ENCODE peak calls at places on chromosomes 11 and 22, in five cellular contexts. H, G, D, Q and T are unnamed samples.

GRCh38 chr11:131579932-131580387 is 209.5 kb downstream of the NTM start:
- DNase-seq in D (peak; percentile 7), H (no peak), Q (peak; percentile 21), G (peak; percentile 61), T (peak; percentile 61)

GRCh38 chr11:123478352-123478986 is 48.4 kb downstream of the GRAMD1B start:
- DNase-seq in Q (peak; percentile 61), G (peak; percentile 76), H (peak; percentile 60), D (peak; percentile 64), T (peak; percentile 80)

GRCh38 chr11:10396771-10397170 is 58.3 kb upstream of the AMPD3 start:
- DNase-seq in D (no peak), G (no peak), Q (no peak), H (no peak), T (no peak)

GRCh38 chr11:850777-851762 is 8.4 kb downstream of the TSPAN4 start:
- DNase-seq in D (no peak), G (peak; percentile 69), Q (peak; percentile 52), H (no peak), T (no peak)

GRCh38 chr11:47516155-47516554 is 36.8 kb downstream of the CELF1 start:
- DNase-seq in D (no peak), Q (no peak), H (no peak), G (no peak), T (no peak)

GRCh38 chr11:33445761-33446161 is 188.6 kb downstream of the HIPK3 start:
- DNase-seq in G (no peak), D (peak; percentile 35), H (no peak), Q (no peak), T (no peak)

GRCh38 chr22:30459206-30460052 is 12.4 kb downstream of the SEC14L3 start:
- DNase-seq in H (no peak), Q (peak; percentile 47), D (peak; percentile 12), G (no peak), T (no peak)

GRCh38 chr11:4664791-4665190 is 21.0 kb downstream of the OR51E1 start:
- DNase-seq in D (no peak), Q (no peak), H (no peak), G (no peak), T (no peak)

GRCh38 chr11:13448876-13449275 is 14.1 kb downstream of the BTBD10 start:
- DNase-seq in Q (peak; percentile 10), D (no peak), G (no peak), H (no peak), T (no peak)

GRCh38 chr11:122852071-122852831 is 14.0 kb downstream of the CRTAM start:
- DNase-seq in G (no peak), H (no peak), Q (no peak), D (no peak), T (no peak)

GRCh38 chr11:103888541-103888951 is 147.9 kb upstream of the DDI1 start:
- DNase-seq in Q (no peak), D (no peak), H (no peak), G (no peak), T (no peak)

GRCh38 chr11:133515075-133515474 is 17.2 kb downstream of the OPCML start:
- DNase-seq in D (no peak), Q (no peak), H (no peak), G (no peak), T (no peak)

GRCh38 chr11:58726594-58727414 is 4.9 kb downstream of the GLYAT start:
- DNase-seq in G (peak; percentile 7), H (no peak), D (no peak), Q (peak; percentile 80), T (no peak)

GRCh38 chr11:35487532-35488078 is 37.8 kb downstream of the PAMR1 start:
- DNase-seq in D (peak; percentile 7), G (peak; percentile 42), Q (peak; percentile 27), H (no peak), T (peak; percentile 59)

GRCh38 chr11:34166806-34167740 is 61.6 kb downstream of the NAT10 start:
- DNase-seq in D (no peak), H (no peak), Q (no peak), G (no peak), T (no peak)

GRCh38 chr11:94183886-94184264 is 55.2 kb downstream of the PANX1 start:
- DNase-seq in Q (peak; percentile 80), G (peak; percentile 33), H (peak; percentile 17), D (peak; percentile 33), T (peak; percentile 77)

GRCh38 chr22:42945736-42946135 is 69.2 kb downstream of the PACSIN2 start:
- DNase-seq in G (no peak), D (no peak), H (no peak), Q (peak; percentile 27), T (no peak)

GRCh38 chr22:42949159-42949558 is 65.8 kb downstream of the PACSIN2 start:
- DNase-seq in H (no peak), G (no peak), D (no peak), Q (no peak), T (no peak)

GRCh38 chr22:42948205-42948804 is 66.6 kb downstream of the PACSIN2 start:
- DNase-seq in Q (no peak), G (no peak), D (no peak), H (no peak), T (no peak)

GRCh38 chr22:42946551-42947198 is 68.3 kb downstream of the PACSIN2 start:
- DNase-seq in H (no peak), G (no peak), Q (no peak), D (no peak), T (no peak)

DNA sequence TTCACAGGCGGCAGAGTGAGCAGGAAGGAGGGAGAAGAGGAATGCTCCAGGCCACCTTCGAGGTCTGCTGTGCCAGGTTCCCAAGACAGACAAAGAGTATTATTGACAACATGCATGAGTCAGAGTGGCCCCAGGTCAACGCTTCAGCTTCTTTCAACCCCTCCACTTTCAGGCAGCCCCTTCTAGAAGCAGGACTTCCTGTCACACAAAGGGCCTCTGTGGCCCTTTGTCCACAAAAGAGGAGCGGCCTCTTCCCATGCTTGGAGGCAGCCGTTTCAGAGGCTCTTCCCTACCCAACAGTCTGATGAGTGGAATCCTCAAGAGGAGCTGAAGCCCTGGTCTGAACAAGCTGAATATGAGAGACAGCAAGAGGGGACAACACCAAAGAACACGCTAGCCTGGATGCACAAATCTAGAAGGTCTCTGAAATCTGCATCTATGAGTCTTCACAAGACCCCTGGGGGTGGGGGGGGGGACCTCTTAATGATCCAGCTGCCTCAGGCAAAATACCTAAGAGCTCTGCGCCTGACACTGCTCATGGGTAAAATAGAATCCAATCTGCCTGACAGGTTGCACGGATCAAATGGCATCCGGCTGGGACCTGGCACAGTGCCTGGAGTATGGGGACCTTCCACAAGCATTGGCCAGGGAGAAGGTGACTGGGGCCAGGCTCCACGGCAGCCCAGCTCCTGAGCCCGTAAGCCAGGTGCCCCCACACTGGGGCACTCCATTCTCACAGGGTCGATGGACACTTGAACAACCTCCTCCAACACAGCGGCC is 67.5 kb downstream of the PACSIN2 start:
- DNase-seq in Q (no peak), G (no peak), D (peak; percentile 87), H (no peak), T (no peak)
- TF ChIP-seq FOXM1 in Q (no peak), G (no peak), D (no peak), H (no peak), T (no peak)

DNA sequence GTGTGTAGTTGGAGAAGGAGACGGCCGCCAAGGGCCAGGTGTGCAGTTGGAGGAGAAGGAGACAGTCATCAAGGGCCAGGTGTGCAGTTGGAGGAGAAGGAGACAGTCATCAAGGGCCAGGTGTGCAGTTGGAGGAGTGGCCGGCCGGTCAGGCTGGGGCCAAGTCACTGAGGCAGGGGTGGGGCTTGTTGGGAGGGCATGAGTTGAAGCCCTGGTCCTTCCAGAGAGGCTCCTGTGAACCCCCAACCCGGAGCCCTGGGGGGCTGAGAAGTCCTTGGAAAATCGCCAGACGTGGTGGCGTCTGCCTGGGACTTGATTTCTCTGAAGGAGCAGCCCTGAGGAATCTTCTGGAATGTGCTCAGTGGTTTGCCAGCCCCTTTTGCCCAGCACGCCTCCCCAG is 1320.5 kb downstream of the BRD1 start:
- DNase-seq in Q (no peak), G (no peak), H (no peak), D (no peak), T (no peak)
- TF ChIP-seq FOXM1 in Q (no peak), G (no peak), H (no peak), D (no peak), T (no peak)

GRCh38 chr11:67268036-67268683 is 1.9 kb downstream of the GRK2 start:
- DNase-seq in D (no peak), G (no peak), Q (no peak), H (peak; percentile 78), T (no peak)
- TF ChIP-seq FOXM1 in D (no peak), G (no peak), Q (no peak), H (no peak), T (no peak)

GRCh38 chr22:39283312-39284141 is 35.9 kb downstream of the RPL3 start:
- DNase-seq in G (peak; percentile 58), Q (peak; percentile 96), H (no peak), D (peak; percentile 86), T (no peak)

GRCh38 chr22:39284142-39284980 is 35.1 kb downstream of the RPL3 start:
- DNase-seq in G (no peak), H (no peak), Q (no peak), D (peak; percentile 38), T (no peak)

GRCh38 chr22:39284983-39285382 is 34.4 kb downstream of the RPL3 start:
- DNase-seq in G (no peak), Q (no peak), D (no peak), H (no peak), T (no peak)

GRCh38 chr22:39281126-39281525 is 36.3 kb upstream of the PDGFB start:
- DNase-seq in G (no peak), D (no peak), H (no peak), Q (peak; percentile 27), T (no peak)

DNA sequence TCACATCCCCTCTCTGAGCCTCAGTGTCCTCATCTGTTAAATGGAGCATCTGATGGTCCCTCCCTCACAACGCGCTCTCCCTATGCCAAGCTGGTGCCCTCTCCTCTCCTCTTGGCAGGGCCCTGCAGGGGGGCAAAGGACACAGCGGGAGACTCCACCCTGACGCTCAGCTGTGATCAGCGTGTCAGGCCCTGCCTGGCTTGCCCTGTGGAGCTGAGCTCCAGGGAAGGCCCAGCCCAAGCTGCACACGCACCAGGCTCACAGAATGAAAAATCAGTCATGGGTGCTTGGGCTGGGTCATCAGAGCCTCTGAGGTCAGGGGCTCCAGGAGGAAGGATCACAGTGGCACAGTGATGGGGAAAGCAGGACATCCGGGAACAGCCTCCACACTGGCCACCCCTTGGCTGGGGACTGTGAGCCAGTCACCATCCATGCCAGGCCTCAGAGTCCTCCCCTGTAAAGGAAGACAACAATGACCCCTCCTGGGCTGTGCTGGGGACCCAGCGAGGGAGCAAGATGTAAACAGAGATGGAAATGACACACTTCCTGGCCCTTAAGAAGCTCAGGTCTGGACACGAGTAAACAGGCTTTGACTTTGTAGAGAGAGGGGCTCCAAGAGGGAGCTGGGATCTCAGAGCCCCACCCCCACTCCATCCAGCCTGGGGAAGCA is 36.6 kb downstream of the RPL3 start:
- DNase-seq in Q (peak; percentile 53), D (no peak), G (no peak), H (no peak), T (no peak)
- TF ChIP-seq FOXM1 in Q (no peak), D (no peak), G (no peak), H (no peak), T (no peak)